ENCODE peak calls at places on chromosome 1, in nine cellular contexts. R, C, N, E, U, Y, B, X and L are unnamed samples.

GRCh38 chr1:14735861-14736260 is 137.4 kb downstream of the KAZN start:
- DNase-seq in R (no peak), C (no peak), N (no peak), E (no peak), U (no peak), Y (no peak), B (no peak), X (no peak), L (no peak)

GRCh38 chr1:31861346-31861745 is 45.5 kb upstream of the SPOCD1 start:
- DNase-seq in R (no peak), C (no peak), N (no peak), E (no peak), U (no peak), Y (no peak), B (no peak), X (no peak), L (peak; percentile 78)

GRCh38 chr1:207245124-207245523 is 76.4 kb upstream of the CD55 start:
- DNase-seq in R (no peak), C (no peak), N (no peak), E (no peak), U (no peak), Y (no peak), B (no peak), X (no peak), L (no peak)

GRCh38 chr1:247337250-247337746 is 5.6 kb upstream of the ZNF496 start:
- DNase-seq in R (no peak), C (no peak), N (peak; percentile 82), E (peak; percentile 74), U (no peak), Y (no peak), B (no peak), X (peak; percentile 71), L (no peak)

GRCh38 chr1:245434285-245434684 is 279.5 kb downstream of the KIF26B start:
- DNase-seq in R (no peak), C (no peak), N (no peak), E (no peak), U (no peak), Y (no peak), B (no peak), X (no peak), L (no peak)

GRCh38 chr1:100378956-100379355 is 26.6 kb downstream of the CDC14A start:
- DNase-seq in R (no peak), C (no peak), N (no peak), E (no peak), U (no peak), Y (no peak), B (no peak), X (no peak), L (no peak)

GRCh38 chr1:225866061-225866844 is 15.9 kb downstream of the TMEM63A start:
- DNase-seq in R (no peak), C (no peak), N (peak; percentile 87), E (peak; percentile 78), U (no peak), Y (peak; percentile 50), B (no peak), X (peak; percentile 85), L (no peak)

GRCh38 chr1:244834596-244835275 is 722 bp upstream of the COX20 start:
- DNase-seq in R (peak; percentile 88), C (peak; percentile 86), N (peak; percentile 95), E (peak; percentile 94), U (peak; percentile 97), Y (no peak), B (peak; percentile 92), X (peak; percentile 94), L (peak; percentile 98)

GRCh38 chr1:91693542-91693941 is 192.4 kb downstream of the TGFBR3 start:
- DNase-seq in R (no peak), C (peak; percentile 60), N (peak; percentile 38), E (peak; percentile 44), U (no peak), Y (peak; percentile 63), B (peak; percentile 51), X (peak; percentile 52), L (no peak)

GRCh38 chr1:178266619-178267066 is 172.7 kb downstream of the RASAL2 start:
- DNase-seq in R (no peak), C (no peak), N (no peak), E (no peak), U (no peak), Y (no peak), B (no peak), X (no peak), L (no peak)

GRCh38 chr1:243236604-243237252 is 18.4 kb downstream of the CEP170 start:
- DNase-seq in R (no peak), C (no peak), N (no peak), E (no peak), U (no peak), Y (no peak), B (no peak), X (no peak), L (no peak)

GRCh38 chr1:229186373-229187056 is 84.4 kb upstream of the RAB4A start:
- DNase-seq in R (no peak), C (no peak), N (no peak), E (no peak), U (no peak), Y (no peak), B (no peak), X (no peak), L (peak; percentile 72)

DNA sequence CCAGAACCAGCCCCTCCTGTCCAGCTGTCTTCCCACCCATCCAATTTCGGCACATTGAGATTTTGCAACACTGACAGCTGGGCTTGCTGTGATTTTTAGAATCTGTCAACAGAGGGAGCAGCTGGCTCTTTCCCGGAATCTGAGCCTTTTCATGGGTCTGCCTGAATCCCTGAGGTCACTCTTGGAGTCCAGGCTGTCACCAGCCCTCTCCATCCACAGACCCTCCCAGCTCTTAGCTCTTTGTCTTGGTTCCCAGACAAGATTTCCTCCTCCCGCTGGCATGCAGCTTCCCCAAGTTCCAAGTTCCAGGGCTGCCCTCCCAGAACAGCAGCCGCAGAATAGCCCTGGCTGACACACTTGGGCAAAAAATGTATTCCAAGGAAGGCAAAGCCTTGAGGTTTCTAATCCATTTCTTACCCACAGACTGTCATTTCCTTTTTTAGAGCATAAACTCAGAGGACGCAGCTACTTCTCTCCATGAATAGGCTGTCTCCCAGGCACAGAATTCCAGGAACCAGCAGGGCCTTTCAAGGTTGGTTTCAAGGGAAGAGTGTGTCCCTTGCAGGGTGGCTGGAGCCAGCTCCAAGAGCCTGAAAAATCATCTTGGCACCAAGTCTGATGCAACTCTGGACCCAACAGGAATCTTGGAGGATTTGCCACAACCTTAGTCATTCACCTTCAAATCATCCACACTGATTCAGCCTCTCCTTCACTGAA is 7.1 kb upstream of the TMEM61 start:
- DNase-seq in R (no peak), C (peak; percentile 67), N (peak; percentile 66), E (peak; percentile 51), U (peak; percentile 65), Y (peak; percentile 69), B (peak; percentile 27), X (peak; percentile 64), L (no peak)
- TF ChIP-seq CTCF in R (no peak), C (no peak), N (peak; percentile 65), E (peak; percentile 52), U (peak; percentile 43), Y (peak; percentile 30), B (peak; percentile 55), X (peak; percentile 63), L (no peak)

GRCh38 chr1:64948905-64949833 is 17.2 kb downstream of the JAK1 start:
- DNase-seq in R (no peak), C (no peak), N (no peak), E (peak; percentile 47), U (no peak), Y (no peak), B (no peak), X (peak; percentile 34), L (no peak)

GRCh38 chr1:64952055-64952699 is 14.2 kb downstream of the JAK1 start:
- DNase-seq in R (no peak), C (no peak), N (no peak), E (no peak), U (no peak), Y (no peak), B (no peak), X (no peak), L (no peak)

GRCh38 chr1:64944913-64945312 is 21.4 kb downstream of the JAK1 start:
- DNase-seq in R (no peak), C (peak; percentile 69), N (no peak), E (no peak), U (no peak), Y (no peak), B (no peak), X (no peak), L (no peak)

GRCh38 chr1:64950284-64950809 is 16.0 kb downstream of the JAK1 start:
- DNase-seq in R (no peak), C (no peak), N (no peak), E (no peak), U (no peak), Y (no peak), B (no peak), X (no peak), L (no peak)

DNA sequence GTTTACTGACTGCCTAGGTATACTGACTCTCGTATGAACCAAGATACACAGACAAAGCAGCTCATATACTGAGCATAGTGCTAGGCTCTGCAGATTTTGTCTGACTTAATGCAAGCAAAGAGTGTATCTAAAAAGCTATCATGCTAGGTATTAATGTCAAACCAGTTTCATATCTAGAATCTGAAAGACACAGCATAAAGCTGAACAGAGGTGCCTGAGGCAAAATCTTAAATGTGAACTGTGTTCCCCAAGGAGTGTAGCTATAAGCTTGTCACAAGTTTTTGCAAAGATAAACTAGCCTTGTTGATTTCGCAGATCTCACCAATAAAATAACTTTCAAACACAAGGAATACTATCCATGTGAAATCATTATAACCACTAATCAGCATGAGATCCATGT is 18.1 kb downstream of the JAK1 start:
- DNase-seq in R (no peak), C (no peak), N (no peak), E (no peak), U (no peak), Y (no peak), B (no peak), X (no peak), L (no peak)
- H3K4me3 ChIP-seq in R (no peak overlapping the region), C (no peak overlapping the region), N (no peak overlapping the region), E (no peak overlapping the region), U (no peak overlapping the region), Y (no peak overlapping the region), B (no peak overlapping the region), X (no peak overlapping the region), L (no peak overlapping the region)

GRCh38 chr1:17909634-17910033 is 154.5 kb downstream of the ACTL8 start:
- DNase-seq in R (no peak), C (no peak), N (peak; percentile 22), E (peak; percentile 56), U (no peak), Y (no peak), B (no peak), X (peak; percentile 49), L (no peak)
- TF ChIP-seq CTCF in R (no peak), C (no peak), N (peak; percentile 36), E (peak; percentile 61), U (peak; percentile 42), Y (no peak), B (peak; percentile 42), X (peak; percentile 56), L (no peak)

DNA sequence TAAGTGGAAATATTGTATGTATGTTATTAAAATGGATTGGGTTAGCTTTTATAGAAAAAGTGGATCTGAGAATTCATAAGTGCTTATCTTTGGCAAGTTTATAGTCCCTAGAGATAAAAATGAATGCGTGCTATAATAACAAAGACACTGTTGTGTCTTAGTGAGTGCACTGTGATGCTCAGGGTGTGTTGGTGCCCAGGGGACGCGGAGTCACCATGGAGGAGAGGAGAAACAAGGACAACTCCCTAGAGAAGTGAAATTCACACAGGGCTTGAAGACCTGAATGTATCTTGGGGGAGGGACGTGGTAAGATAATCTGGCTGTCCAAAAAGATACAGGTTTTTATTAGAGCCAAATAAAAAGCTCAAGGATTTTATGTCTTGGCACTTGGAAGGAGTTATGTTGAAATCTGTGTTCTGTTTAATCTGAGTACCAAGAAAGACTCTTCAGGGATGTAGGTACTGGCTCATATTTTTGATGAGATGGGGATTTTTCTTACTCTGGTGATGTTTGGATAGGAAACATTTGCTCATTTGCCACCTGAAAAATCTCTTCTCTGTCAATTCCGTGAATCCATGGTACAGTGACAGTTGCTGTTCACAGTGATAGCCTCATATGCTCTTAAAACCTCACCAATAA is 9.6 kb downstream of the SMYD2 start:
- DNase-seq in R (no peak), C (no peak), N (peak; percentile 9), E (peak; percentile 42), U (no peak), Y (no peak), B (no peak), X (no peak), L (no peak)
- H3K4me3 ChIP-seq in R (no peak overlapping the region), C (no peak overlapping the region), N (no peak overlapping the region), E (no peak overlapping the region), U (no peak overlapping the region), Y (no peak overlapping the region), B (no peak overlapping the region), X (no peak overlapping the region), L (no peak overlapping the region)